ENCODE peak calls at places on chromosomes 2 and 18, in seven cellular contexts. N is CD4-positive, CD25-positive, alpha-beta regulatory T cell; Y is left ventricle myocardium inferior; X is Panc1; W is fibroblast of lung; C is A549; G is pancreas. J is an unnamed sample.

GRCh38 chr2:126886906-126887280 is 11.8 kb upstream of the TEX51 start:
- DNase-seq in N (no peak), Y (no peak), X (no peak), W (no peak), C (no peak), G (no peak), J (no peak)

GRCh38 chr18:28176933-28177827 is at the start of gene CDH2:
- DNase-seq in N (peak; percentile 30), Y (peak; percentile 70), X (no peak), W (peak; percentile 94), C (peak; percentile 66), G (no peak), J (no peak)

GRCh38 chr2:64623232-64623879 is 30.4 kb downstream of the SERTAD2 start:
- DNase-seq in N (no peak), Y (no peak), X (no peak), W (no peak), C (no peak), G (no peak), J (no peak)

GRCh38 chr2:203894262-203894661 is 26.7 kb downstream of the CTLA4 start:
- DNase-seq in N (peak; percentile 67), Y (no peak), X (no peak), W (no peak), C (no peak), G (no peak), J (no peak)

GRCh38 chr18:43869451-43870008 is 592.2 kb upstream of the SYT4 start:
- DNase-seq in N (no peak), Y (no peak), X (no peak), W (peak; percentile 96), C (no peak), G (no peak), J (no peak)

GRCh38 chr2:144071461-144071860 is 448.5 kb downstream of the ZEB2 start:
- DNase-seq in N (no peak), Y (no peak), X (no peak), W (no peak), C (no peak), G (no peak), J (no peak)

GRCh38 chr2:219308142-219309093 is 783 bp downstream of the PTPRN start:
- DNase-seq in N (peak; percentile 52), Y (peak; percentile 63), X (no peak), W (peak; percentile 67), C (peak; percentile 70), G (peak; percentile 53), J (no peak)

GRCh38 chr2:131040661-131041401 is 52.4 kb downstream of the FAM168B start:
- DNase-seq in N (peak; percentile 19), Y (no peak), X (no peak), W (no peak), C (no peak), G (peak; percentile 85), J (no peak)

GRCh38 chr18:62690416-62690815 is 24.9 kb upstream of the PHLPP1 start:
- DNase-seq in N (no peak), Y (no peak), X (no peak), W (no peak), C (no peak), G (no peak), J (no peak)

GRCh38 chr2:188380280-188380679 is 88.6 kb downstream of the GULP1 start:
- DNase-seq in N (no peak), Y (no peak), X (no peak), W (no peak), C (no peak), G (no peak), J (no peak)

GRCh38 chr18:51135361-51135760 is 62.1 kb downstream of the MEX3C start:
- DNase-seq in N (no peak), Y (no peak), X (peak; percentile 8), W (peak; percentile 35), C (no peak), G (no peak), J (no peak)

GRCh38 chr2:144703852-144704324 is 184.0 kb upstream of the ZEB2 start:
- DNase-seq in N (no peak), Y (no peak), X (no peak), W (peak; percentile 73), C (peak; percentile 19), G (no peak), J (no peak)

GRCh38 chr18:31573047-31573446 is 18.6 kb upstream of the TTR start:
- DNase-seq in N (no peak), Y (no peak), X (no peak), W (no peak), C (no peak), G (no peak), J (no peak)

GRCh38 chr18:32902566-32903330 is 129.9 kb upstream of the KLHL14 start:
- DNase-seq in N (no peak), Y (no peak), X (no peak), W (no peak), C (no peak), G (no peak), J (no peak)

GRCh38 chr2:133633851-133634250 is 65.6 kb upstream of the NCKAP5 start:
- DNase-seq in N (no peak), Y (no peak), X (no peak), W (peak; percentile 96), C (no peak), G (no peak), J (no peak)

GRCh38 chr2:188199716-188200128 is 92.0 kb upstream of the GULP1 start:
- DNase-seq in N (no peak), Y (no peak), X (peak; percentile 12), W (peak; percentile 98), C (peak; percentile 25), G (no peak), J (no peak)

GRCh38 chr2:186309901-186310300 is 176.2 kb upstream of the ZC3H15 start:
- DNase-seq in N (no peak), Y (no peak), X (no peak), W (peak; percentile 16), C (no peak), G (no peak), J (no peak)

GRCh38 chr2:187527262-187527661 is 27.0 kb downstream of the TFPI start:
- DNase-seq in N (no peak), Y (no peak), X (no peak), W (peak; percentile 80), C (no peak), G (no peak), J (no peak)

GRCh38 chr2:24613154-24613814 is 122.2 kb downstream of the NCOA1 start:
- DNase-seq in N (peak; percentile 82), Y (no peak), X (peak; percentile 10), W (peak; percentile 25), C (no peak), G (no peak), J (no peak)

GRCh38 chr2:190996338-190996946 is 17.5 kb downstream of the STAT1 start:
- DNase-seq in N (peak; percentile 63), Y (peak; percentile 18), X (no peak), W (peak; percentile 19), C (peak; percentile 74), G (peak; percentile 16), J (no peak)

GRCh38 chr2:152034257-152034801 is 64.5 kb downstream of the CACNB4 start:
- DNase-seq in N (no peak), Y (no peak), X (no peak), W (no peak), C (no peak), G (no peak), J (no peak)

GRCh38 chr2:196278491-196278911 is 107.1 kb upstream of the STK17B start:
- DNase-seq in N (no peak), Y (no peak), X (no peak), W (peak; percentile 96), C (no peak), G (no peak), J (no peak)

GRCh38 chr2:112821142-112821541 is 15.4 kb downstream of the IL1B start:
- DNase-seq in N (peak; percentile 47), Y (no peak), X (no peak), W (peak; percentile 15), C (no peak), G (no peak), J (no peak)

GRCh38 chr2:185876234-185876633 is 137.6 kb downstream of the FSIP2 start:
- DNase-seq in N (no peak), Y (no peak), X (no peak), W (no peak), C (no peak), G (no peak), J (no peak)

GRCh38 chr2:121254748-121255147 is 30.3 kb downstream of the TFCP2L1 start:
- DNase-seq in N (no peak), Y (no peak), X (no peak), W (no peak), C (no peak), G (no peak), J (no peak)

DNA sequence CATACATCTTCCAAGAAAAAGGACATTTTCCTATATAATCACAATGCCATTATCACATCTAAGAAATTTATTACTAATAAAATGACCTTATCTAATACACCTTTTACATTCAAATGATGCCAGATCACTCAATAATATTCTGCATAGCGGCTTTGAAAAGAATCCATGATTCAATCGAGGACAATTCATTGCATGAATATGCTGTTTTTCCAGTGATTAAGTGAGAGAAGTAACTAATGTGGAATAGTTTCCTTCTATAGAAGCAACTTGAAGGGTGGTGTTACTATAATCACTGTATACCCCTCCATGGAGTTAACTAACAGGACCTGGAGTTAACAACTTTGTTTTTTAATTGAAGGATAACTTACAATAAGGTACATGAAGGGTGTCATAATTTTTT is 9.1 kb downstream of the PLEK start:
- DNase-seq in N (no peak), Y (no peak), X (no peak), W (no peak), C (no peak), G (no peak), J (no peak)
- H3K4me1 ChIP-seq in N (peaks cover 7% of the 10 kb centered on the region), Y (peaks cover 9% of the 10 kb centered on the region), X (no peaks in the 10 kb centered on the region), W (no peaks in the 10 kb centered on the region), C (no peaks in the 10 kb centered on the region), G (peaks cover 11% of the 10 kb centered on the region), J (no peaks in the 10 kb centered on the region)

GRCh38 chr2:210818473-210818872 is 262.1 kb downstream of the CPS1 start:
- DNase-seq in N (no peak), Y (no peak), X (no peak), W (no peak), C (no peak), G (no peak), J (no peak)
- H3K4me1 ChIP-seq in N (no peaks in the 10 kb centered on the region), Y (no peaks in the 10 kb centered on the region), X (no peaks in the 10 kb centered on the region), W (no peaks in the 10 kb centered on the region), C (no peaks in the 10 kb centered on the region), G (no peaks in the 10 kb centered on the region), J (no peaks in the 10 kb centered on the region)

GRCh38 chr2:8541223-8541622 is 140.6 kb upstream of the ID2 start:
- DNase-seq in N (no peak), Y (peak; percentile 2), X (no peak), W (no peak), C (no peak), G (no peak), J (no peak)

GRCh38 chr2:8538951-8539621 is 142.8 kb upstream of the ID2 start:
- DNase-seq in N (no peak), Y (peak; percentile 29), X (no peak), W (no peak), C (no peak), G (no peak), J (no peak)

GRCh38 chr2:8539743-8540551 is 141.9 kb upstream of the ID2 start:
- DNase-seq in N (peak; percentile 45), Y (peak; percentile 37), X (no peak), W (no peak), C (no peak), G (no peak), J (peak; percentile 94)

GRCh38 chr2:8541636-8542035 is 140.2 kb upstream of the ID2 start:
- DNase-seq in N (no peak), Y (peak; percentile 1), X (no peak), W (no peak), C (no peak), G (no peak), J (no peak)

GRCh38 chr2:8540552-8541055 is 141.3 kb upstream of the ID2 start:
- DNase-seq in N (no peak), Y (no peak), X (no peak), W (no peak), C (no peak), G (no peak), J (no peak)
- H3K4me1 ChIP-seq in N (peaks cover 46% of the 10 kb centered on the region), Y (peaks cover 56% of the 10 kb centered on the region), X (no peaks in the 10 kb centered on the region), W (peaks cover 10% of the 10 kb centered on the region), C (peaks cover 7% of the 10 kb centered on the region), G (peaks cover 8% of the 10 kb centered on the region), J (peaks cover 9% of the 10 kb centered on the region)

GRCh38 chr2:98489971-98490962 is 45.6 kb downstream of the INPP4A start:
- DNase-seq in N (no peak), Y (no peak), X (no peak), W (no peak), C (no peak), G (no peak), J (no peak)
- H3K4me1 ChIP-seq in N (peaks cover 34% of the 10 kb centered on the region), Y (peaks cover 89% of the 10 kb centered on the region), X (no peaks in the 10 kb centered on the region), W (no peaks in the 10 kb centered on the region), C (no peaks in the 10 kb centered on the region), G (peaks cover 13% of the 10 kb centered on the region), J (no peaks in the 10 kb centered on the region)

J was measured in prostate gland.